ENCODE peak calls at places on chromosomes 2 and 18, in eight cellular contexts. D is H9; P is neural progenitor cell; N is endothelial cell of umbilical vein; K is uterus; X is lung; Y is heart left ventricle; Q is CD4-positive, alpha-beta T cell. R is an unnamed sample. For H3K9me3, the result is how much of the 10 kb centered on the place peaks cover.

GRCh38 chr2:43985359-43985758 is 10.4 kb downstream of the LRPPRC start:
- DNase-seq in D (no peak), P (no peak), N (no peak), K (no peak), X (no peak), Y (no peak), Q (no peak), R (no peak)

GRCh38 chr2:197707316-197708213 is 2.4 kb downstream of the MARS2 start:
- DNase-seq in D (no peak), P (peak), N (peak), K (no peak), X (no peak), Y (no peak), Q (no peak), R (no peak)

GRCh38 chr18:42261731-42262130 is 306.7 kb downstream of the PIK3C3 start:
- DNase-seq in D (no peak), P (peak), N (no peak), K (no peak), X (no peak), Y (no peak), Q (no peak), R (no peak)

GRCh38 chr2:40844353-40845277 is 392.7 kb upstream of the SLC8A1 start:
- DNase-seq in D (peak), P (peak), N (no peak), K (no peak), X (peak), Y (no peak), Q (no peak), R (no peak)

GRCh38 chr2:172196768-172197322 is 94.1 kb upstream of the DLX2 start:
- DNase-seq in D (no peak), P (no peak), N (no peak), K (no peak), X (peak), Y (no peak), Q (peak), R (no peak)

GRCh38 chr18:13915973-13916372 is 637 bp upstream of the MC2R start:
- DNase-seq in D (no peak), P (no peak), N (no peak), K (no peak), X (no peak), Y (peak), Q (no peak), R (no peak)

GRCh38 chr2:1371066-1371465 is 42.2 kb upstream of the TPO start:
- DNase-seq in D (no peak), P (no peak), N (no peak), K (no peak), X (no peak), Y (no peak), Q (no peak), R (no peak)

GRCh38 chr2:109549016-109549595 is 64.7 kb downstream of the SEPTIN10 start:
- DNase-seq in D (no peak), P (no peak), N (no peak), K (no peak), X (no peak), Y (no peak), Q (no peak), R (no peak)

GRCh38 chr2:17644997-17645715 is 104.7 kb downstream of the VSNL1 start:
- DNase-seq in D (no peak), P (no peak), N (no peak), K (no peak), X (no peak), Y (no peak), Q (no peak), R (no peak)

GRCh38 chr18:53843113-53843512 is 381.4 kb downstream of the MBD2 start:
- DNase-seq in D (no peak), P (no peak), N (no peak), K (no peak), X (no peak), Y (no peak), Q (no peak), R (no peak)

GRCh38 chr2:219537657-219538487 is 5.7 kb downstream of the CHPF start:
- DNase-seq in D (peak), P (no peak), N (no peak), K (no peak), X (no peak), Y (no peak), Q (no peak), R (no peak)

GRCh38 chr2:9820020-9820973 is 23.0 kb upstream of the TAF1B start:
- DNase-seq in D (peak), P (no peak), N (no peak), K (no peak), X (peak), Y (no peak), Q (no peak), R (no peak)

GRCh38 chr2:157898591-157898996 is 22.5 kb upstream of the ACVR1 start:
- DNase-seq in D (no peak), P (no peak), N (peak), K (peak), X (peak), Y (no peak), Q (peak), R (no peak)

GRCh38 chr2:171706152-171706803 is 19.0 kb downstream of the DYNC1I2 start:
- DNase-seq in D (no peak), P (peak), N (peak), K (no peak), X (no peak), Y (no peak), Q (no peak), R (no peak)

GRCh38 chr2:29487967-29488550 is 372.8 kb downstream of the CLIP4 start:
- DNase-seq in D (no peak), P (no peak), N (no peak), K (no peak), X (no peak), Y (no peak), Q (no peak), R (no peak)

GRCh38 chr2:26579025-26579722 is 62.0 kb downstream of the CIB4 start:
- DNase-seq in D (no peak), P (no peak), N (no peak), K (no peak), X (no peak), Y (no peak), Q (no peak), R (no peak)

GRCh38 chr2:202136526-202136925 is 63.5 kb downstream of the KIAA2012 start:
- DNase-seq in D (peak), P (no peak), N (no peak), K (no peak), X (no peak), Y (no peak), Q (no peak), R (no peak)

GRCh38 chr18:44135791-44136190 is 544.9 kb upstream of the SETBP1 start:
- DNase-seq in D (no peak), P (no peak), N (no peak), K (no peak), X (no peak), Y (no peak), Q (no peak), R (no peak)

GRCh38 chr2:128486640-128487375 is 168.1 kb upstream of the HS6ST1 start:
- DNase-seq in D (no peak), P (no peak), N (no peak), K (no peak), X (no peak), Y (no peak), Q (no peak), R (no peak)

GRCh38 chr2:11398710-11399109 is 54.3 kb upstream of the ROCK2 start:
- DNase-seq in D (no peak), P (no peak), N (no peak), K (no peak), X (peak), Y (peak), Q (no peak), R (no peak)

GRCh38 chr18:71036783-71037182 is 747.9 kb downstream of the SOCS6 start:
- DNase-seq in D (no peak), P (no peak), N (peak), K (no peak), X (no peak), Y (no peak), Q (no peak), R (no peak)

GRCh38 chr2:172256886-172257285 is 154.2 kb upstream of the DLX2 start:
- DNase-seq in D (no peak), P (no peak), N (no peak), K (no peak), X (no peak), Y (no peak), Q (no peak), R (no peak)

GRCh38 chr18:36509646-36510197 is 212.2 kb downstream of the FHOD3 start:
- DNase-seq in D (no peak), P (no peak), N (no peak), K (no peak), X (no peak), Y (no peak), Q (no peak), R (no peak)

GRCh38 chr2:240983361-240983995 is 14.9 kb upstream of the SNED1 start:
- DNase-seq in D (peak), P (peak), N (peak), K (peak), X (no peak), Y (peak), Q (peak), R (peak)

GRCh38 chr2:24739355-24740025 is 53.7 kb downstream of the PTRHD1 start:
- DNase-seq in D (no peak), P (no peak), N (no peak), K (no peak), X (no peak), Y (no peak), Q (no peak), R (no peak)

GRCh38 chr2:33313039-33313438 is 163.4 kb upstream of the RASGRP3 start:
- DNase-seq in D (no peak), P (no peak), N (no peak), K (no peak), X (no peak), Y (no peak), Q (no peak), R (no peak)

GRCh38 chr2:17538844-17539554 is 1.5 kb upstream of the VSNL1 start:
- DNase-seq in D (peak), P (peak), N (peak), K (peak), X (peak), Y (peak), Q (no peak), R (no peak)

GRCh38 chr18:10142496-10143160 is 228.8 kb downstream of the VAPA start:
- DNase-seq in D (no peak), P (no peak), N (peak), K (no peak), X (no peak), Y (no peak), Q (no peak), R (no peak)

GRCh38 chr2:38863061-38863695 is 12.6 kb downstream of the DHX57 start:
- DNase-seq in D (no peak), P (no peak), N (peak), K (no peak), X (no peak), Y (no peak), Q (no peak), R (no peak)

GRCh38 chr2:16142383-16143361 is 202.3 kb downstream of the MYCN start:
- DNase-seq in D (no peak), P (no peak), N (no peak), K (no peak), X (peak), Y (no peak), Q (no peak), R (no peak)

GRCh38 chr2:236744316-236745105 is 174.9 kb downstream of the ACKR3 start:
- DNase-seq in D (no peak), P (no peak), N (no peak), K (no peak), X (no peak), Y (no peak), Q (no peak), R (no peak)

GRCh38 chr2:168798888-168799410 is 3.5 kb upstream of the NOSTRIN start:
- DNase-seq in D (no peak), P (no peak), N (peak), K (no peak), X (no peak), Y (no peak), Q (no peak), R (no peak)

GRCh38 chr2:227848586-227848985 is 22.8 kb upstream of the DAW1 start:
- DNase-seq in D (no peak), P (no peak), N (no peak), K (no peak), X (no peak), Y (no peak), Q (no peak), R (peak)

GRCh38 chr2:161103451-161103831 is 56.8 kb upstream of the TANK start:
- DNase-seq in D (no peak), P (no peak), N (no peak), K (no peak), X (no peak), Y (no peak), Q (no peak), R (no peak)

GRCh38 chr18:7946724-7947377 is 379.7 kb downstream of the PTPRM start:
- DNase-seq in D (no peak), P (peak), N (peak), K (no peak), X (peak), Y (no peak), Q (no peak), R (peak)

GRCh38 chr18:12497839-12498238 is 90.1 kb downstream of the PRELID3A start:
- DNase-seq in D (no peak), P (no peak), N (no peak), K (no peak), X (no peak), Y (no peak), Q (no peak), R (no peak)

GRCh38 chr18:12491611-12492435 is 84.1 kb downstream of the PRELID3A start:
- DNase-seq in D (no peak), P (no peak), N (no peak), K (no peak), X (no peak), Y (no peak), Q (no peak), R (no peak)

GRCh38 chr18:12497296-12497695 is 89.6 kb downstream of the PRELID3A start:
- DNase-seq in D (no peak), P (no peak), N (no peak), K (no peak), X (peak), Y (no peak), Q (no peak), R (no peak)

DNA sequence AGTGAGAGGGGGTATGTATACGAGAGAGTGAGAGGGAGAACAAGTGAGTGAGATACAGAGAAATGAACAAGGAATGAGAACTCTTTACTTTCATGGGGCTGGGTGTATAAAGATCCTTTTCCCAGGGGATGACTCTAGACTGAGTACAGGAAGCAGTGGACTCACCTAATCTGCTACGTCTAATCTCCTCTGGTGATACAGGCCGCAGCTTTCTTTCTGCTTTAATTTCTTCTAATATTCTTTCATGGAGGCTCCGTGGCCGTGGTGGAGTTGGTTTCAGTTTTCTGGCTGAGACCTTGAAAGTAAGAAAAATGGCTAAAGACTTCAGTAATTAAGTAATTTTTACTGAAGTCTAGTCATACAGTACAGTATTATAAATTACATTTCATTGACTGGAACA is 85.2 kb downstream of the PRELID3A start:
- DNase-seq in D (no peak), P (no peak), N (no peak), K (no peak), X (no peak), Y (no peak), Q (no peak), R (no peak)
- H3K9me3 ChIP-seq in D (under half), P (under half), N (under half), K (under half), X (under half), Y (under half), Q (under half), R (under half)

GRCh38 chr2:215029936-215030335 is 108.5 kb downstream of the ABCA12 start:
- DNase-seq in D (no peak), P (no peak), N (no peak), K (no peak), X (no peak), Y (no peak), Q (no peak), R (no peak)
- H3K9me3 ChIP-seq in D (under half), P (under half), N (under half), K (under half), X (under half), Y (under half), Q (under half), R (under half)

GRCh38 chr18:63249781-63250180 is 69.8 kb downstream of the BCL2 start:
- DNase-seq in D (no peak), P (no peak), N (no peak), K (no peak), X (no peak), Y (no peak), Q (no peak), R (no peak)
- H3K9me3 ChIP-seq in D (under half), P (under half), N (under half), K (under half), X (under half), Y (under half), Q (under half), R (under half)

DNA sequence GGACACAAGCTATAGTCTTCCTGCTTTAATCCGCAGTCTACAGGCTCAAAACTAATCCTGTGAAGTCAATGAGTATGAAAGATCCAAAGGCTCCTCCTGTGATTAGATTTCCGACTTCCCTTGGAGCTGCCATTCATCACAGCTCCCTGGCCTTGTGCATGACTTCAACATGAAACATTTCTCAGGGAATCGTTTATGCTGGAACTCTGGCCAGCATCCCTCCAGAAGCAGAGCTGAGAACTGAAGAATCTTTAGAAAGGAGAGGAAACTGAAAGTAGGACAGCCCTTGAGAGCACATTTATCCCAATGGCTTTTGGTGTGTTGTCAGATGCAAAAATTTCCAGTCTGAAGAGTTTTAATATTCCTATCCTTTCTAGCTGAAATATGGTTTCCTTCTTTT is 84.3 kb upstream of the SESTD1 start:
- DNase-seq in D (no peak), P (peak), N (no peak), K (no peak), X (no peak), Y (no peak), Q (no peak), R (no peak)
- H3K9me3 ChIP-seq in D (under half), P (under half), N (under half), K (under half), X (under half), Y (under half), Q (under half), R (under half)

GRCh38 chr18:6341303-6341702 is 73.4 kb downstream of the L3MBTL4 start:
- DNase-seq in D (no peak), P (no peak), N (no peak), K (no peak), X (no peak), Y (no peak), Q (no peak), R (no peak)
- H3K9me3 ChIP-seq in D (under half), P (under half), N (under half), K (under half), X (under half), Y (under half), Q (under half), R (under half)

R was measured in T-helper 17 cell.